ENCODE peak calls at places on chromosomes 5 and 9, in five cellular contexts. K, T, Z, G and D are unnamed samples.

GRCh38 chr5:66306844-66307315 is 162.8 kb downstream of the SREK1 start:
- DNase-seq in K (no peak), T (no peak), Z (no peak), G (no peak), D (no peak)

GRCh38 chr5:142841511-142842255 is 71.5 kb downstream of the ARHGAP26 start:
- DNase-seq in K (peak), T (peak), Z (peak), G (peak), D (peak)

GRCh38 chr5:74501674-74502478 is 138.7 kb downstream of the ENC1 start:
- DNase-seq in K (no peak), T (no peak), Z (no peak), G (no peak), D (no peak)

GRCh38 chr5:67476531-67476930 is 279.9 kb upstream of the CD180 start:
- DNase-seq in K (peak), T (no peak), Z (no peak), G (no peak), D (peak)

GRCh38 chr5:154813736-154814135 is 36.7 kb downstream of the FAXDC2 start:
- DNase-seq in K (no peak), T (no peak), Z (no peak), G (no peak), D (no peak)

GRCh38 chr5:168227001-168227400 is 64.4 kb upstream of the WWC1 start:
- DNase-seq in K (no peak), T (no peak), Z (no peak), G (no peak), D (no peak)

GRCh38 chr5:104932431-104932830 is 1369.8 kb upstream of the NUDT12 start:
- DNase-seq in K (no peak), T (no peak), Z (no peak), G (peak), D (no peak)

GRCh38 chr5:107985144-107985543 is 314.4 kb upstream of the EFNA5 start:
- DNase-seq in K (no peak), T (no peak), Z (no peak), G (no peak), D (no peak)

GRCh38 chr5:95913663-95914062 is 48.0 kb downstream of the ELL2 start:
- DNase-seq in K (no peak), T (no peak), Z (no peak), G (no peak), D (no peak)

GRCh38 chr5:173217626-173218397 is 17.2 kb downstream of the NKX2-5 start:
- DNase-seq in K (peak), T (no peak), Z (no peak), G (peak), D (no peak)

GRCh38 chr9:35035851-35036701 is 36.3 kb downstream of the VCP start:
- DNase-seq in K (no peak), T (peak), Z (no peak), G (peak), D (peak)

GRCh38 chr5:133773247-133774202 is 161.2 kb upstream of the FSTL4 start:
- DNase-seq in K (no peak), T (no peak), Z (no peak), G (peak), D (no peak)

GRCh38 chr9:82154573-82154972 is 166.0 kb downstream of the SPATA31D1 start:
- DNase-seq in K (no peak), T (no peak), Z (no peak), G (no peak), D (no peak)

GRCh38 chr5:36202521-36202961 is 39.2 kb downstream of the NADK2 start:
- DNase-seq in K (peak), T (peak), Z (no peak), G (no peak), D (no peak)

GRCh38 chr5:58545912-58546311 is 37.0 kb upstream of the RAB3C start:
- DNase-seq in K (no peak), T (no peak), Z (no peak), G (no peak), D (peak)

GRCh38 chr9:72623156-72623555 is 101.7 kb downstream of the TMC1 start:
- DNase-seq in K (no peak), T (no peak), Z (no peak), G (no peak), D (no peak)

GRCh38 chr5:116674881-116675627 is 100.4 kb upstream of the SEMA6A start:
- DNase-seq in K (no peak), T (no peak), Z (no peak), G (no peak), D (no peak)

GRCh38 chr9:34046784-34047379 is 1.8 kb downstream of the UBAP2 start:
- DNase-seq in K (peak), T (peak), Z (no peak), G (no peak), D (no peak)

GRCh38 chr5:72608297-72608696 is 101.1 kb upstream of the ZNF366 start:
- DNase-seq in K (no peak), T (peak), Z (no peak), G (no peak), D (no peak)

GRCh38 chr9:98117984-98118639 is 910 bp downstream of the TRIM14 start:
- DNase-seq in K (peak), T (peak), Z (no peak), G (no peak), D (no peak)

GRCh38 chr5:111795142-111795541 is 38.1 kb upstream of the NREP start:
- DNase-seq in K (no peak), T (no peak), Z (no peak), G (no peak), D (no peak)

GRCh38 chr5:123951204-123951977 is 439.4 kb downstream of the CSNK1G3 start:
- DNase-seq in K (peak), T (peak), Z (no peak), G (no peak), D (no peak)

GRCh38 chr9:37911271-37911681 is 7.3 kb upstream of the SLC25A51 start:
- DNase-seq in K (no peak), T (peak), Z (no peak), G (no peak), D (no peak)

GRCh38 chr5:172452398-172453205 is 1.7 kb downstream of the SH3PXD2B start:
- DNase-seq in K (peak), T (peak), Z (no peak), G (peak), D (peak)

GRCh38 chr9:120942186-120943001 is 15.8 kb upstream of the TRAF1 start:
- DNase-seq in K (no peak), T (no peak), Z (no peak), G (no peak), D (no peak)
- H2BK120ac ChIP-seq in K (no peak), T (peak), Z (no peak), G (no peak), D (no peak)

DNA sequence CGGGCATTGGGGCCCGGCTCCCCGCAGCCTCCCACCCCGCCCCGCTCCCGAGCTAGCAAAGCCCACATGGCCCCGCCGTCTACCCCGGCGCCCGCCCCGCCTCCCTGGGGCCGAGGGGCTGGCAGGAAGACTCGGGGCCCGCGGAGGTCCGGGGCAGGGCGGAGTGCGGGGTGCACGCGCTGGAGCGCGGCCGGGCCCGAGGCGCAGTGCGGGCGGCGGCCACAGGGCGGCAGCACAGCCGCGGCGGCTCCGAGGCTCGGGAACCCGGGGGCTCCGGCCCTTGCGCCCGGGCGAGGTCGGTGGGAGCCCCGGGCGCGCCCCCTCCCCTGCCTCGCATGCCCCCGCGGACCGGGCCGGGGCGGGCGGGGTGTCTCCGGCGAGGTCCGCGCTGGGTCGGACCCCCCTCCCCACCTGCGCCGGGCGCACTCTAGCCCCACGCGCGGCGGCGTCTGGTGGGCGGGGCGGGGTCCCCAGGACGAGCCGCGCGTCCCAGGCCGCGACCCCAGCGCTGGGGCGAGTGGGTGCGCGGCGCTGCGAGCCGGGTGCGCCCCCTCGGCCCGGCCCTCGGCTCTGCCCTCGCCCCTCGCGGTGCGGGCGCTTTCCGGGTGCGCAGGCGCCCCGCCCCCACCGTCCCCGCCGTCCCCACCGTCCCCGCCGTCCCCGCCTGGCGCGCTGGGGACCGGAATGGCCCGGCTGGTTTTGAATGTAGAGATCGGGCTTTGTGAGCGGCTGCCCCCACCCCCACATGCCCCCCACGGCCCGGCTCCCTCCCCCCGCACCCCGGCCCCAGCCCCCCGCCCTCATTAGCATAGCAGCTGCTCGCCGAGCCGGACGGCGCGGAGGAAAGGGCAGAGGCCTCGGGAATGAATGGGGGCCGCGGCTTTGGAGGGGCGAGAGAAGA is 6.5 kb downstream of the NRARP start:
- DNase-seq in K (no peak), T (no peak), Z (peak), G (peak), D (peak)
- H2BK120ac ChIP-seq in K (peak), T (no peak), Z (peak), G (no peak), D (no peak)

GRCh38 chr5:124981901-124982300 is 235.5 kb upstream of the ZNF608 start:
- DNase-seq in K (no peak), T (no peak), Z (no peak), G (no peak), D (no peak)
- H2BK120ac ChIP-seq in K (no peak), T (no peak), Z (peak), G (no peak), D (no peak)

DNA sequence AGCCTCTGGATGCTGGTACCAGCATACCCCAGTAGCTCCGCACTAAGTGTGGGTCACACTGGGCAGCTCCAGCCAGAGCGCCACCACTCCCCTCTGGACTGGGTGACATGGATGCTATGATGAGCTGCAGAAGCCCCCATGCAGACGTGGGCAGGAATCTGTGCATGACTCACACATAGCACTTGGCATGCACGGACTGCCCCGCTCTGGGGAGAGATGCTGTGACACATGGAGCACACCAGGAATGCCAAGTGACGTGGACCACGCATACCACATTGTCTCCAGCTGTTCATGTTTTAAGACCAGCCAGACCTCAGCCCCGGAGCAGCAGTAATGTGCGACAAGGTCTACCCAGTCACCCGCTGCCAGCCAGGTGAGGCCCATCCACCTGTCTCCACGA is 64.1 kb downstream of the SEMA4D start:
- DNase-seq in K (peak), T (peak), Z (no peak), G (no peak), D (peak)
- H2BK120ac ChIP-seq in K (no peak), T (no peak), Z (no peak), G (no peak), D (no peak)